ENCODE peak calls at places on chromosomes 1 and 21, in four cellular contexts. K, Q, U and L are unnamed samples.

GRCh38 chr1:65949230-65949626 is 156.5 kb downstream of the PDE4B start:
- DNase-seq in U (no peak), Q (peak; percentile 24), K (peak; percentile 31), L (no peak)

GRCh38 chr1:43067856-43068751 is 104.0 kb downstream of the EBNA1BP2 start:
- DNase-seq in Q (no peak), U (peak; percentile 80), K (no peak), L (no peak)

GRCh38 chr1:52627028-52627427 is 5.9 kb upstream of the SHISAL2A start:
- DNase-seq in U (no peak), Q (no peak), K (no peak), L (no peak)

GRCh38 chr21:45150630-45151265 is 76.4 kb downstream of the ADARB1 start:
- DNase-seq in K (no peak), U (no peak), Q (no peak), L (no peak)

GRCh38 chr1:103107696-103108524 is at the start of gene COL11A1:
- DNase-seq in K (no peak), U (no peak), Q (no peak), L (peak; percentile 55)

GRCh38 chr1:183022202-183023145 is 746 bp upstream of the LAMC1 start:
- DNase-seq in K (peak; percentile 92), U (peak; percentile 92), Q (peak; percentile 89), L (peak; percentile 90)

GRCh38 chr21:44911384-44912157 is 9.1 kb downstream of the ITGB2 start:
- DNase-seq in K (peak; percentile 80), Q (peak; percentile 46), U (peak; percentile 61), L (no peak)

GRCh38 chr1:234670936-234671628 is 61.1 kb upstream of the IRF2BP2 start:
- DNase-seq in K (no peak), Q (no peak), U (no peak), L (no peak)

GRCh38 chr1:223639333-223639749 is 26.2 kb downstream of the CAPN8 start:
- DNase-seq in Q (no peak), K (no peak), U (no peak), L (no peak)

GRCh38 chr1:186302378-186302920 is 72.6 kb downstream of the TPR start:
- DNase-seq in U (no peak), Q (no peak), K (no peak), L (no peak)

GRCh38 chr1:9164919-9165318 is 36.0 kb upstream of the GPR157 start:
- DNase-seq in U (peak; percentile 74), Q (no peak), K (no peak), L (no peak)

GRCh38 chr1:93692983-93693591 is 11.4 kb upstream of the BCAR3 start:
- DNase-seq in U (no peak), Q (no peak), K (no peak), L (peak; percentile 34)

GRCh38 chr21:27423906-27424595 is 457.2 kb upstream of the ADAMTS5 start:
- DNase-seq in U (peak; percentile 51), K (no peak), Q (no peak), L (peak; percentile 96)

GRCh38 chr1:24315391-24315790 is 3.8 kb upstream of the GRHL3 start:
- DNase-seq in U (no peak), K (no peak), Q (no peak), L (no peak)
- H3K27ac ChIP-seq in U (no peak overlapping the region), K (no peak overlapping the region), Q (no peak overlapping the region), L (no peak overlapping the region)

DNA sequence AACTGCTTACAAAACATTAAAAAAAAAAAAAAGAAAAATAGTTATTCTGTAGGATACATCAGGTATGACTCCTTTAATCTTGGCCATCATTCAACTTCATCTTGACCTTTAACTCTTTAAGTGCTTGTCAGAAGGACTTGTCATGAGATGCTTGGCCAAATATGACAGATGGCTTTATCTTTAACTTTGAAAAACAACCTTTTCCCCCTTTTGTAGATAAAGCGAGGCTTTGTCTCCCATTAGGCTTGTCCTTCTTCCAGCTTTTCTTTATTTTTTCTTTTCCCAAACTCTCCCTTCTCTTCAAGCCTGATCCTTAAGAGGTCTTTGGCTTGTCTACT is 2.3 kb downstream of the SRSF10 start:
- DNase-seq in Q (no peak), U (no peak), K (no peak), L (no peak)
- H3K4me3 ChIP-seq in Q (peak overlapping the region; percentile 9), U (peak overlapping the region; percentile 87), K (no peak overlapping the region), L (no peak overlapping the region)

DNA sequence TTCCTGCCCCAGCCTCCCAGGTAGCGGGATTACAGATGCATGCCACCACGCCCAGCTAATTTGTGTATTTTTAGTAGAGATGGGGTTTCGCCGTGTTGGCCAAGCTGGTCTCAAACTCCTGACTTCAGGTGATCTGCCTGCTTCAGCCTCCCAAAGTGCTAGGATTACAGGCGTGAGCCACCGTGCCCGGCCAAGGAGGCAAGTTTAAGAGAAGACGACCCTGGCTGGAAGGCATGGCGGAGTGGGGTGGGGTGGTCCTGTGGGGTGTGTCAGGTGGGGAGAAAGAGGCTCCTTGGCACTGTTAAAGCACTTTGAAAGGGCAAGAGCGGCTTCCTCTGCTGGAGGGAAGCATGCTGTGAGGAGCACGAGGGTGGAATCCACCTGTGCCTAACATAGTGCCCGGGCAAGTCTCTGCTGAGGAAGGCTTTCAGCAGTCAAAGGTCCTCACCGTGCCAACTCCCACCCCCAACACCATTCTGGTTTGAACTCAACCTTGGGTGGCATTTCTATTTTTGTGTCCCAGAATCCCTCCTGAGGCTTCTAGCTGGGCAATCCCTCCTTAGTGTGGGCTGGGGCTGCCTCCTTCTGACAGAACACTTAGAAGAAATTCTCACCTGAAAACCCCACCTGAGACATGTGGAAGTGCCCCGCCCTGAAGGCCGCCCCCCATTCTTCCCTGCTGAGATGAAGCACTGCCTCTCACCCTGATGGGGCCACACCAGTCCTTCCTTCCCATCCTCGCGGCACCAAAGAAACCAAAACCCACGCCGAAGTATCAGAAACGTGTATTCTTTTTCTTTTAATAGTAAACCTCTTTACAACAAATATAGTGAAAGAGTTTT is 37.4 kb downstream of the MEF2D start:
- DNase-seq in U (peak; percentile 52), Q (no peak), K (no peak), L (no peak)
- H3K27ac ChIP-seq in U (no peak overlapping the region), Q (peak overlapping the region; percentile 90), K (peak overlapping the region; percentile 94), L (no peak overlapping the region)

DNA sequence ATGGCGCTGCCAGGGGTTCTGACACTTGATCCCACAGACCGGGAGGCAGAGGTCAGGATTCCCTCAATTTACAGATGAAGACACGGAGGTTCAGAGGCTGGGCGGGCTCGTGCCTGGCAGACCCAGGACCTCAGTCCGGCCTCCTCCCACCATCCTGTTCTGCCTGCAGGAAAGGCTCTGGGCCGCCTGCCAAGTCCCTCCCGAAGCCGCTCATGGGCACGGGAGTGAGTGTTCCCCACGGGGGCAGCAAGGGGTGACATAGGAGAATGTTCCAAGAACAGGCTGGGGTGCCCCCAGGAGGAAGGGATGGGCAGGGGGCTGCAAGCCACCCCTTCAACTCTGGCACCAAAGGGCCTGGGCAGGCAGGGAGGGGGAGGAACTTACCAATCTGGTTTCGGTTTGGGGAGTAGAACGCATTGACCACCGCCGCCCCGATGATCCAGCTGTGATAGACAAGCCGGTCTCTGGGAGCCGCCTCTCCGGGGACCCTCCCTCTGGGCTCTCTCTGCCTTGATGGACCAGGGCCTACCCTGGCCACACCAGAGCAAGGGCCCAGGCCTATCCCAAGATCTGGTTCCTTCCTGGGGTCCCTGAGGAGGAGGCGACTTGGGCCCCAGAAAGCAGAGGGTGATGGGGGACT is 7.5 kb downstream of the PRXL2B start:
- DNase-seq in Q (peak; percentile 37), K (no peak), U (no peak), L (no peak)
- H3K4me3 ChIP-seq in Q (no peak overlapping the region), K (no peak overlapping the region), U (no peak overlapping the region), L (no peak overlapping the region)

GRCh38 chr1:109989656-109990653 is 5.4 kb downstream of the AHCYL1 start:
- DNase-seq in U (no peak), K (no peak), Q (no peak), L (no peak)
- H3K27ac ChIP-seq in U (no peak overlapping the region), K (no peak overlapping the region), Q (no peak overlapping the region), L (no peak overlapping the region)

DNA sequence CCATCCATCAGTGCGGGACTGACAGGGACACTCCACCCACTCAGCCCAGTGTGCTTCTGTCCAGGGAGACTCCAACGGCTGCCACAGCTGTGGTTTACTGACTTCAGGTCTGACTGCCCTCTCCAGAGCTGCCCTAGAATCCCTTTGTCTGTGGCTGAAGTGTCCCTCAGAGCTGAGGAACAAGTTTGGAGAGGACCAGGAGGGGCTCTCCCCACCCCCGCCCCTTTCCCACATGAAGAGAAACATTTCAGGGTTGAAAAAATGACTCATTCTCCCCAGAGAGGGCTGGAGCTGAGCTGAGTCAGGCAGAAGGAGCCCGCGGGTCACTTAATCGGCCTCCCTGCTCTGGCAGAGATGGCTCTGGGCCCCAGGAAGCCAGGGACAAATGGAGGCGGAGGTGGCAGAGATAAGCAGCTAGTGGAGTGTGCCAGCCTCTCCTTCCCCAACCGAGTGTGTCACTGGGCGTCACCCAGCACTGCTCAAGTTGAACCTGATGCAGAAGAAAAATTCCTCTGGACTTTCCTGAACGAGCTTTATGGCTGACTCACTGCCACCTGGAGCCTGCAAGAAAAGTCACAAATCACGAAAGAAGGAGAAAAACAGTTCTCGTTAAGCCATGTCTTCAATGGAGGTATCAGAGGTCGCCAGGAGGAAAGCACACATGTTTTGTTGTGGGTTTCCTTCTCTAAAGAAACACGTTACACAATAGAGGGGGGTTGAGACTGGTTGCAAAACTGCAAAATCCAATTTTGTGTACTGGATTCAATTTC is 34.3 kb upstream of the ECE1 start:
- DNase-seq in K (peak; percentile 88), Q (peak; percentile 81), U (peak; percentile 87), L (peak; percentile 93)
- H3K4me3 ChIP-seq in K (peak overlapping the region; percentile 25), Q (no peak overlapping the region), U (no peak overlapping the region), L (no peak overlapping the region)

DNA sequence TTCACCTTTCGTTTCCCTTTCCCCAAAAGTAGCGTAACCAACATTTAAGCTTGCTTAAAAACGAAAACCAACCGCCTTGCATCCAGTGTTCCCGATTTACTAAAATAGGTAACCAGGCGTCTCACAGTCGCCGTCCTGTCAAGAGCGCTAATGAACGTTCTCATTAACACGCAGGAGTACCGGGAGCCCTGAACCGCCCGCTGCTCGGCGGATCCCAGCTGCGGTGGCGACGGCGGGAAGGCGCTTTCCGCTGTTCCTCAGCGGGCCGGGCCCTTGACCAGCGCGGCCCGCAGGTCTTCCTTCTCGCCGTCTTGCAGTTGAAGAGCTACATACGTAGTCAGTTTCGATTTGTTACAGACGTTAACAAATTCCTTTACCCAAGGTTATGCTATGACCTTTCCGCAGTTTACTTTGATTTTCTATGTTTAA is 2.0 kb downstream of the OLIG1 start:
- DNase-seq in Q (no peak), U (peak; percentile 70), K (no peak), L (peak; percentile 27)
- H3K27ac ChIP-seq in Q (no peak overlapping the region), U (no peak overlapping the region), K (no peak overlapping the region), L (no peak overlapping the region)

GRCh38 chr1:2542262-2542915 is 12.3 kb upstream of the HES5 start:
- DNase-seq in U (no peak), K (no peak), Q (no peak), L (no peak)

GRCh38 chr1:2539312-2539907 is 9.3 kb upstream of the HES5 start:
- DNase-seq in U (peak; percentile 93), K (no peak), Q (no peak), L (peak; percentile 62)

GRCh38 chr1:2541619-2542246 is 11.7 kb upstream of the HES5 start:
- DNase-seq in Q (no peak), U (no peak), K (no peak), L (no peak)

GRCh38 chr1:2538872-2539271 is 8.8 kb upstream of the HES5 start:
- DNase-seq in Q (no peak), K (no peak), U (no peak), L (no peak)

DNA sequence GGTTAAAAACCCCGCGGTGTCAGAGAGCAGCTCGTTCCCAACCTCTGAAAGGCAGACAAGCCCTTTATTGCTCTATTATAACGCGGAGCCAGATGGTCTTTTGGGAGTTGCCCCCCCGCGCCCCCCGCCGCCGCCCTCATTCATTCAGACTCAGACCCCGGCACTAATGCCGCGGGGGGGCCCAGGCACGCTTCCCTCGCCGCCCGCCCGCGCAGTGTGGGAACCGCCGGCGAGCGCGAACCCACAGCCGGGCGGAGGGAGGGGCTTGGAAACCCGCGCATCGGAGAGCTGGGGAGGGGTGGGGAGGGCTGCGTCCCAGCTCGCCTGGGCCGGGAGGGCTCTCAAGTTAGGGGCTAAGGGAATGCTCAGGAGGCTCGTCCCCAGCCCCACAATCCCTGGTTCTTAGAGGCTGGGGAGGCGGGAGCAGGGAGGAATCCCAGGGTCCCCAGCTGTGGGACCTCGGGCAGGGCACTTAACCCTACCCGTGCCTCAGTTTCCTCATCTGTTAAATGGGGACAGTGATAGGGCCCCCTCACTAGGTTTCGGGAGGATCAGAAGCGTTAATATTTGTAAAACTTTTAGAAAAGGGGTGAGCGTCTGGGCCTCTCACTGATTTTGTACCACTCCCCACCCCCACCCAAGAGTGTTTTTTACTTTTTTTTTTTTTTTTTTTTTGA is 10.9 kb upstream of the HES5 start:
- DNase-seq in U (peak; percentile 70), K (no peak), Q (no peak), L (no peak)
- H3K4me3 ChIP-seq in U (no peak overlapping the region), K (no peak overlapping the region), Q (no peak overlapping the region), L (no peak overlapping the region)